ENCODE peak calls at places on chromosomes 13 and 19, in nine cellular contexts. One of them, this sample, is unnamed.

GRCh38 chr19:5017235-5017634 is 48.3 kb downstream of the KDM4B start:
- DNase-seq in H54: no peak
- DNase-seq in dermis microvascular lymphatic vessel endothelial cell: no peak
- DNase-seq in fibroblast of lung: no peak
- DNase-seq in H1: no peak
- DNase-seq in T-helper 17 cell: no peak
- DNase-seq in iris pigment epithelial cell: peak; percentile 26
- DNase-seq in NCI-H1105: no peak
- DNase-seq in hypothalamus: no peak
- DNase-seq in this sample: no peak

GRCh38 chr13:72643339-72643989 is 84.0 kb downstream of the MZT1 start:
- DNase-seq in T-helper 17 cell: peak; percentile 17
- DNase-seq in NCI-H1105: no peak
- DNase-seq in iris pigment epithelial cell: peak; percentile 67
- DNase-seq in H54: peak; percentile 6
- DNase-seq in hypothalamus: no peak
- DNase-seq in H1: peak; percentile 63
- DNase-seq in fibroblast of lung: peak; percentile 23
- DNase-seq in dermis microvascular lymphatic vessel endothelial cell: peak; percentile 52
- DNase-seq in this sample: no peak

GRCh38 chr19:12913011-12913561 is 6.0 kb downstream of the SYCE2 start:
- DNase-seq in dermis microvascular lymphatic vessel endothelial cell: no peak
- DNase-seq in NCI-H1105: peak; percentile 99
- DNase-seq in H1: peak; percentile 70
- DNase-seq in hypothalamus: peak; percentile 82
- DNase-seq in fibroblast of lung: peak; percentile 59
- DNase-seq in iris pigment epithelial cell: peak; percentile 60
- DNase-seq in H54: no peak
- DNase-seq in T-helper 17 cell: no peak
- DNase-seq in this sample: peak; percentile 52

GRCh38 chr19:41218615-41219507 is at the start of gene AXL:
- DNase-seq in fibroblast of lung: peak; percentile 85
- DNase-seq in H54: peak; percentile 87
- DNase-seq in iris pigment epithelial cell: peak; percentile 57
- DNase-seq in T-helper 17 cell: no peak
- DNase-seq in NCI-H1105: no peak
- DNase-seq in H1: peak; percentile 90
- DNase-seq in dermis microvascular lymphatic vessel endothelial cell: no peak
- DNase-seq in hypothalamus: peak; percentile 42
- DNase-seq in this sample: no peak

GRCh38 chr19:5976768-5977167 is 1.2 kb downstream of the RANBP3 start:
- DNase-seq in fibroblast of lung: no peak
- DNase-seq in T-helper 17 cell: no peak
- DNase-seq in iris pigment epithelial cell: no peak
- DNase-seq in H54: no peak
- DNase-seq in dermis microvascular lymphatic vessel endothelial cell: no peak
- DNase-seq in hypothalamus: no peak
- DNase-seq in H1: no peak
- DNase-seq in NCI-H1105: no peak
- DNase-seq in this sample: no peak

GRCh38 chr13:74090397-74090796 is 43.8 kb downstream of the KLF12 start:
- DNase-seq in T-helper 17 cell: no peak
- DNase-seq in fibroblast of lung: peak; percentile 59
- DNase-seq in NCI-H1105: no peak
- DNase-seq in H1: no peak
- DNase-seq in H54: no peak
- DNase-seq in iris pigment epithelial cell: no peak
- DNase-seq in dermis microvascular lymphatic vessel endothelial cell: no peak
- DNase-seq in hypothalamus: no peak
- DNase-seq in this sample: no peak

GRCh38 chr19:46426506-46427162 is 2.1 kb downstream of the PNMA8C start:
- DNase-seq in iris pigment epithelial cell: peak; percentile 74
- DNase-seq in H54: no peak
- DNase-seq in hypothalamus: peak; percentile 46
- DNase-seq in NCI-H1105: peak; percentile 61
- DNase-seq in H1: peak; percentile 91
- DNase-seq in fibroblast of lung: peak; percentile 68
- DNase-seq in T-helper 17 cell: no peak
- DNase-seq in dermis microvascular lymphatic vessel endothelial cell: no peak
- DNase-seq in this sample: peak; percentile 87

GRCh38 chr13:45331123-45331619 is 9.8 kb downstream of the TPT1 start:
- DNase-seq in iris pigment epithelial cell: no peak
- DNase-seq in H54: no peak
- DNase-seq in hypothalamus: no peak
- DNase-seq in fibroblast of lung: no peak
- DNase-seq in H1: no peak
- DNase-seq in dermis microvascular lymphatic vessel endothelial cell: no peak
- DNase-seq in NCI-H1105: no peak
- DNase-seq in T-helper 17 cell: no peak
- DNase-seq in this sample: no peak

GRCh38 chr13:37621811-37622361 is 23.3 kb upstream of the POSTN start:
- DNase-seq in H54: no peak
- DNase-seq in fibroblast of lung: peak; percentile 86
- DNase-seq in H1: no peak
- DNase-seq in dermis microvascular lymphatic vessel endothelial cell: no peak
- DNase-seq in hypothalamus: no peak
- DNase-seq in iris pigment epithelial cell: peak; percentile 92
- DNase-seq in T-helper 17 cell: no peak
- DNase-seq in NCI-H1105: no peak
- DNase-seq in this sample: no peak

GRCh38 chr19:55811340-55811739 is 20.5 kb downstream of the NLRP11 start:
- DNase-seq in H1: no peak
- DNase-seq in dermis microvascular lymphatic vessel endothelial cell: no peak
- DNase-seq in hypothalamus: no peak
- DNase-seq in NCI-H1105: no peak
- DNase-seq in T-helper 17 cell: no peak
- DNase-seq in fibroblast of lung: no peak
- DNase-seq in H54: no peak
- DNase-seq in iris pigment epithelial cell: no peak
- DNase-seq in this sample: no peak

GRCh38 chr13:51814825-51815650 is 11.1 kb upstream of the DHRS12 start:
- DNase-seq in hypothalamus: no peak
- DNase-seq in T-helper 17 cell: peak; percentile 44
- DNase-seq in dermis microvascular lymphatic vessel endothelial cell: peak; percentile 35
- DNase-seq in H1: peak; percentile 90
- DNase-seq in fibroblast of lung: peak; percentile 28
- DNase-seq in H54: peak; percentile 39
- DNase-seq in iris pigment epithelial cell: peak; percentile 54
- DNase-seq in NCI-H1105: no peak
- DNase-seq in this sample: no peak

GRCh38 chr19:7692417-7693088 is 9.4 kb downstream of the FCER2 start:
- DNase-seq in fibroblast of lung: no peak
- DNase-seq in T-helper 17 cell: no peak
- DNase-seq in H54: no peak
- DNase-seq in dermis microvascular lymphatic vessel endothelial cell: no peak
- DNase-seq in iris pigment epithelial cell: no peak
- DNase-seq in H1: no peak
- DNase-seq in hypothalamus: no peak
- DNase-seq in NCI-H1105: no peak
- DNase-seq in this sample: no peak

GRCh38 chr13:98977568-98978270 is at the start of gene DOCK9:
- DNase-seq in H1: peak; percentile 55
- DNase-seq in fibroblast of lung: peak; percentile 83
- DNase-seq in hypothalamus: peak; percentile 33
- DNase-seq in iris pigment epithelial cell: peak; percentile 77
- DNase-seq in T-helper 17 cell: no peak
- DNase-seq in dermis microvascular lymphatic vessel endothelial cell: peak; percentile 84
- DNase-seq in NCI-H1105: no peak
- DNase-seq in H54: peak; percentile 83
- DNase-seq in this sample: peak; percentile 60

GRCh38 chr19:51799311-51799997 is 4.5 kb downstream of the FPR3 start:
- DNase-seq in NCI-H1105: no peak
- DNase-seq in H54: peak; percentile 61
- DNase-seq in T-helper 17 cell: no peak
- DNase-seq in fibroblast of lung: peak; percentile 97
- DNase-seq in dermis microvascular lymphatic vessel endothelial cell: peak; percentile 90
- DNase-seq in iris pigment epithelial cell: peak; percentile 99
- DNase-seq in H1: no peak
- DNase-seq in hypothalamus: no peak
- DNase-seq in this sample: peak; percentile 18

GRCh38 chr19:5690125-5690954 is at the start of gene RPL36:
- DNase-seq in T-helper 17 cell: peak; percentile 98
- DNase-seq in dermis microvascular lymphatic vessel endothelial cell: peak; percentile 93
- DNase-seq in H54: peak; percentile 96
- DNase-seq in NCI-H1105: peak; percentile 96
- DNase-seq in H1: peak; percentile 100
- DNase-seq in fibroblast of lung: peak; percentile 90
- DNase-seq in hypothalamus: peak; percentile 89
- DNase-seq in iris pigment epithelial cell: peak; percentile 94
- DNase-seq in this sample: peak; percentile 95

GRCh38 chr19:30254789-30255188 is 117.4 kb upstream of the ZNF536 start:
- DNase-seq in fibroblast of lung: no peak
- DNase-seq in H1: no peak
- DNase-seq in dermis microvascular lymphatic vessel endothelial cell: no peak
- DNase-seq in hypothalamus: no peak
- DNase-seq in H54: no peak
- DNase-seq in T-helper 17 cell: no peak
- DNase-seq in iris pigment epithelial cell: no peak
- DNase-seq in NCI-H1105: no peak
- DNase-seq in this sample: no peak

GRCh38 chr13:21240586-21240985 is 64.1 kb downstream of the MRPL57 start:
- DNase-seq in iris pigment epithelial cell: peak; percentile 52
- DNase-seq in T-helper 17 cell: no peak
- DNase-seq in hypothalamus: no peak
- DNase-seq in H1: no peak
- DNase-seq in NCI-H1105: no peak
- DNase-seq in dermis microvascular lymphatic vessel endothelial cell: no peak
- DNase-seq in fibroblast of lung: peak; percentile 69
- DNase-seq in H54: no peak
- DNase-seq in this sample: no peak

GRCh38 chr19:17779281-17779930 is 15.5 kb upstream of the B3GNT3 start:
- DNase-seq in H54: no peak
- DNase-seq in hypothalamus: no peak
- DNase-seq in NCI-H1105: no peak
- DNase-seq in iris pigment epithelial cell: peak; percentile 77
- DNase-seq in dermis microvascular lymphatic vessel endothelial cell: no peak
- DNase-seq in T-helper 17 cell: no peak
- DNase-seq in fibroblast of lung: peak; percentile 48
- DNase-seq in H1: peak; percentile 79
- DNase-seq in this sample: peak; percentile 31

GRCh38 chr19:52691215-52691610 is 43.6 kb downstream of the ZNF611 start:
- DNase-seq in H54: no peak
- DNase-seq in H1: no peak
- DNase-seq in dermis microvascular lymphatic vessel endothelial cell: no peak
- DNase-seq in NCI-H1105: no peak
- DNase-seq in hypothalamus: no peak
- DNase-seq in T-helper 17 cell: no peak
- DNase-seq in fibroblast of lung: no peak
- DNase-seq in iris pigment epithelial cell: no peak
- DNase-seq in this sample: no peak

GRCh38 chr19:18274303-18274775 is at the start of gene IQCN:
- DNase-seq in dermis microvascular lymphatic vessel endothelial cell: no peak
- DNase-seq in H1: no peak
- DNase-seq in T-helper 17 cell: no peak
- DNase-seq in iris pigment epithelial cell: peak; percentile 22
- DNase-seq in fibroblast of lung: peak; percentile 28
- DNase-seq in hypothalamus: no peak
- DNase-seq in H54: no peak
- DNase-seq in NCI-H1105: no peak
- DNase-seq in this sample: no peak

GRCh38 chr13:79393564-79394249 is 12.3 kb downstream of the RBM26 start:
- DNase-seq in NCI-H1105: no peak
- DNase-seq in iris pigment epithelial cell: peak; percentile 58
- DNase-seq in H54: no peak
- DNase-seq in dermis microvascular lymphatic vessel endothelial cell: no peak
- DNase-seq in H1: no peak
- DNase-seq in T-helper 17 cell: no peak
- DNase-seq in fibroblast of lung: no peak
- DNase-seq in hypothalamus: no peak
- DNase-seq in this sample: no peak

GRCh38 chr13:41751277-41751676 is 209.6 kb downstream of the VWA8 start:
- DNase-seq in T-helper 17 cell: no peak
- DNase-seq in iris pigment epithelial cell: peak; percentile 78
- DNase-seq in NCI-H1105: no peak
- DNase-seq in fibroblast of lung: peak; percentile 74
- DNase-seq in hypothalamus: no peak
- DNase-seq in H1: no peak
- DNase-seq in H54: no peak
- DNase-seq in dermis microvascular lymphatic vessel endothelial cell: no peak
- DNase-seq in this sample: no peak

GRCh38 chr13:29959086-29959485 is 108.7 kb upstream of the UBL3 start:
- DNase-seq in NCI-H1105: no peak
- DNase-seq in iris pigment epithelial cell: no peak
- DNase-seq in H54: no peak
- DNase-seq in fibroblast of lung: no peak
- DNase-seq in T-helper 17 cell: no peak
- DNase-seq in dermis microvascular lymphatic vessel endothelial cell: no peak
- DNase-seq in hypothalamus: no peak
- DNase-seq in H1: no peak
- DNase-seq in this sample: no peak

GRCh38 chr19:7547153-7547552 is 11.6 kb downstream of the PNPLA6 start:
- DNase-seq in dermis microvascular lymphatic vessel endothelial cell: no peak
- DNase-seq in H1: no peak
- DNase-seq in NCI-H1105: no peak
- DNase-seq in iris pigment epithelial cell: no peak
- DNase-seq in fibroblast of lung: no peak
- DNase-seq in T-helper 17 cell: no peak
- DNase-seq in H54: no peak
- DNase-seq in hypothalamus: no peak
- DNase-seq in this sample: no peak

GRCh38 chr13:110799246-110800236 is 86.0 kb downstream of the ING1 start:
- DNase-seq in fibroblast of lung: peak; percentile 80
- DNase-seq in dermis microvascular lymphatic vessel endothelial cell: no peak
- DNase-seq in hypothalamus: no peak
- DNase-seq in NCI-H1105: no peak
- DNase-seq in iris pigment epithelial cell: peak; percentile 66
- DNase-seq in H54: no peak
- DNase-seq in T-helper 17 cell: no peak
- DNase-seq in H1: no peak
- DNase-seq in this sample: no peak

GRCh38 chr19:3065675-3066357 is 3.5 kb upstream of the TLE5 start:
- DNase-seq in fibroblast of lung: no peak
- DNase-seq in H54: no peak
- DNase-seq in H1: no peak
- DNase-seq in T-helper 17 cell: no peak
- DNase-seq in dermis microvascular lymphatic vessel endothelial cell: no peak
- DNase-seq in hypothalamus: no peak
- DNase-seq in iris pigment epithelial cell: no peak
- DNase-seq in NCI-H1105: peak; percentile 79
- DNase-seq in this sample: no peak

GRCh38 chr19:44582581-44583265 is 30.6 kb upstream of the IGSF23 start:
- DNase-seq in hypothalamus: no peak
- DNase-seq in H54: peak; percentile 42
- DNase-seq in fibroblast of lung: no peak
- DNase-seq in iris pigment epithelial cell: no peak
- DNase-seq in dermis microvascular lymphatic vessel endothelial cell: no peak
- DNase-seq in T-helper 17 cell: no peak
- DNase-seq in NCI-H1105: no peak
- DNase-seq in H1: peak; percentile 91
- DNase-seq in this sample: no peak